ENCODE peak calls at places on chromosomes 7 and 10, in five cellular contexts. I is lower lobe of right lung, D is colonic mucosa, P is stomach, M is OCI-LY7. Q is an unnamed sample.

GRCh38 chr7:123533929-123534382 is 439 bp downstream of the IQUB start:
- DNase-seq in P (no peak), M (peak; percentile 4), D (peak; percentile 26), I (no peak), Q (no peak)

GRCh38 chr7:101714097-101714496 is 85.0 kb upstream of the MYL10 start:
- DNase-seq in P (no peak), I (no peak), D (no peak), M (no peak), Q (no peak)

GRCh38 chr10:129522041-129522585 is 55.1 kb downstream of the MGMT start:
- DNase-seq in D (no peak), P (no peak), M (no peak), I (no peak), Q (peak; percentile 28)

GRCh38 chr7:148242271-148242801 is 348.2 kb upstream of the C7orf33 start:
- DNase-seq in M (peak; percentile 37), P (peak; percentile 33), D (peak; percentile 54), I (no peak), Q (peak; percentile 48)

GRCh38 chr7:127586346-127586745 is 950 bp upstream of the GCC1 start:
- DNase-seq in P (no peak), D (no peak), I (no peak), M (no peak), Q (no peak)

GRCh38 chr7:2203551-2204300 is 29.0 kb downstream of the MAD1L1 start:
- DNase-seq in D (no peak), M (peak; percentile 20), P (no peak), I (no peak), Q (no peak)

GRCh38 chr10:110169586-110169985 is 37.8 kb upstream of the MXI1 start:
- DNase-seq in P (no peak), D (no peak), I (no peak), M (no peak), Q (no peak)

GRCh38 chr10:130751851-130752250 is 559.7 kb downstream of the TCERG1L start:
- DNase-seq in D (no peak), I (no peak), P (peak; percentile 17), M (no peak), Q (no peak)

GRCh38 chr10:126207313-126207771 is 180.9 kb downstream of the ADAM12 start:
- DNase-seq in P (no peak), M (no peak), D (no peak), I (no peak), Q (no peak)

GRCh38 chr10:76209135-76209534 is 777.7 kb downstream of the LRMDA start:
- DNase-seq in D (no peak), I (no peak), M (no peak), P (no peak), Q (no peak)

GRCh38 chr7:27046854-27047549 is 48.8 kb downstream of the HOXA1 start:
- DNase-seq in M (no peak), D (no peak), I (no peak), P (no peak), Q (no peak)

GRCh38 chr7:150340024-150340749 is 1.2 kb downstream of the RARRES2 start:
- DNase-seq in D (peak; percentile 63), I (peak; percentile 66), P (peak; percentile 55), M (no peak), Q (no peak)

GRCh38 chr10:79393221-79393923 is 46.1 kb downstream of the PPIF start:
- DNase-seq in I (peak; percentile 11), P (no peak), M (no peak), D (no peak), Q (no peak)

GRCh38 chr10:54139819-54140428 is 661.1 kb downstream of the PCDH15 start:
- DNase-seq in M (peak; percentile 17), D (no peak), I (no peak), P (no peak), Q (no peak)

GRCh38 chr7:77309714-77310220 is 106.4 kb downstream of the GSAP start:
- DNase-seq in D (no peak), I (no peak), P (no peak), M (no peak), Q (no peak)

GRCh38 chr7:108073305-108074070 is 56.7 kb downstream of the LAMB4 start:
- DNase-seq in I (no peak), M (no peak), P (no peak), D (peak; percentile 29), Q (no peak)

GRCh38 chr7:155807805-155808550 is 4.3 kb downstream of the SHH start:
- DNase-seq in I (no peak), M (no peak), P (no peak), D (peak; percentile 84), Q (no peak)

GRCh38 chr7:91046322-91047088 is 217.7 kb upstream of the FZD1 start:
- DNase-seq in D (no peak), I (no peak), P (no peak), M (no peak), Q (no peak)

GRCh38 chr7:126488043-126488442 is 764.7 kb downstream of the GRM8 start:
- DNase-seq in P (no peak), D (no peak), M (no peak), I (no peak), Q (no peak)

GRCh38 chr7:50068850-50069551 is 24.0 kb downstream of the ZPBP start:
- DNase-seq in P (peak; percentile 54), D (peak; percentile 57), M (no peak), I (no peak), Q (no peak)

GRCh38 chr10:127976286-127976685 is 69.4 kb downstream of the PTPRE start:
- DNase-seq in I (no peak), M (no peak), P (no peak), D (no peak), Q (no peak)

GRCh38 chr10:82982110-82982608 is 1107.2 kb downstream of the NRG3 start:
- DNase-seq in M (no peak), D (no peak), P (no peak), I (no peak), Q (no peak)

GRCh38 chr7:70376561-70377031 is 755.3 kb upstream of the GALNT17 start:
- DNase-seq in P (no peak), D (no peak), M (no peak), I (no peak), Q (no peak)

GRCh38 chr7:133382775-133383559 is 130.1 kb downstream of the EXOC4 start:
- DNase-seq in M (no peak), I (no peak), D (no peak), P (no peak), Q (no peak)

GRCh38 chr10:63236113-63236935 is 103.2 kb downstream of the NRBF2 start:
- DNase-seq in I (no peak), D (peak; percentile 44), P (no peak), M (peak; percentile 47), Q (no peak)

GRCh38 chr10:44724415-44725174 is 186.5 kb upstream of the TMEM72 start:
- DNase-seq in P (no peak), D (no peak), M (no peak), I (no peak), Q (no peak)

GRCh38 chr7:155953781-155954549 is 141.7 kb upstream of the SHH start:
- DNase-seq in D (peak; percentile 50), I (no peak), P (peak; percentile 82), M (no peak), Q (no peak)

GRCh38 chr7:47501406-47501805 is 80.5 kb downstream of the TNS3 start:
- DNase-seq in P (no peak), D (no peak), I (no peak), M (no peak), Q (no peak)
- H3K4me1 ChIP-seq in P (peaks cover 74% of the 10 kb centered on the region), D (peaks cover 23% of the 10 kb centered on the region), I (peaks cover 50% of the 10 kb centered on the region), M (peaks cover 42% of the 10 kb centered on the region), Q (peaks cover 22% of the 10 kb centered on the region)

DNA sequence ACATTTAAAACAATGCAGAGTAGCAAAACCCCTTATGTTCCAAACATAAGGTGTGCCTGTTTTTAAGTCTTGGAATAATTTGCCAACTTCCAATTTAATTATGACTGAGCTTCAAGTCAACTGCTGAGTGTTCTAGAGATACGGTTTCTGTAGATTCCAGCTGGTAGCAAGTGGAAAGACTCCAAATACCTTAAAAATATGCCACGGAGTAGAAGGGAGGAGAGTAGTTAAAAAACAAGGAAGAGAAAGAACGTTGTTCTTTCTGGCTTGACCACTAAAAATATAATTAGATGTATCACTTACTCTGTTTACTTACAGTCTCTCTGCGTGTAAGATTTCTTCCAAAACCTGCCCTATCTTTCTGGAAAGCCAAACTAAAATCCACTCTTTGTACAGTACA is 24.5 kb upstream of the ABLIM1 start:
- DNase-seq in I (no peak), P (no peak), M (no peak), D (no peak), Q (no peak)
- H3K4me1 ChIP-seq in I (peaks cover 54% of the 10 kb centered on the region), P (peaks cover 52% of the 10 kb centered on the region), M (no peaks in the 10 kb centered on the region), D (peaks cover 6% of the 10 kb centered on the region), Q (peaks cover 4% of the 10 kb centered on the region)

GRCh38 chr10:7185367-7185690 is 225.5 kb downstream of the SFMBT2 start:
- DNase-seq in I (no peak), M (no peak), P (no peak), D (no peak), Q (no peak)

GRCh38 chr10:7184660-7185366 is 226.0 kb downstream of the SFMBT2 start:
- DNase-seq in P (no peak), D (no peak), I (no peak), M (no peak), Q (no peak)

GRCh38 chr10:7181416-7181815 is 229.4 kb downstream of the SFMBT2 start:
- DNase-seq in D (no peak), P (no peak), I (no peak), M (no peak), Q (no peak)

GRCh38 chr10:7189909-7190308 is 220.9 kb downstream of the SFMBT2 start:
- DNase-seq in P (no peak), I (no peak), M (no peak), D (no peak), Q (no peak)

DNA sequence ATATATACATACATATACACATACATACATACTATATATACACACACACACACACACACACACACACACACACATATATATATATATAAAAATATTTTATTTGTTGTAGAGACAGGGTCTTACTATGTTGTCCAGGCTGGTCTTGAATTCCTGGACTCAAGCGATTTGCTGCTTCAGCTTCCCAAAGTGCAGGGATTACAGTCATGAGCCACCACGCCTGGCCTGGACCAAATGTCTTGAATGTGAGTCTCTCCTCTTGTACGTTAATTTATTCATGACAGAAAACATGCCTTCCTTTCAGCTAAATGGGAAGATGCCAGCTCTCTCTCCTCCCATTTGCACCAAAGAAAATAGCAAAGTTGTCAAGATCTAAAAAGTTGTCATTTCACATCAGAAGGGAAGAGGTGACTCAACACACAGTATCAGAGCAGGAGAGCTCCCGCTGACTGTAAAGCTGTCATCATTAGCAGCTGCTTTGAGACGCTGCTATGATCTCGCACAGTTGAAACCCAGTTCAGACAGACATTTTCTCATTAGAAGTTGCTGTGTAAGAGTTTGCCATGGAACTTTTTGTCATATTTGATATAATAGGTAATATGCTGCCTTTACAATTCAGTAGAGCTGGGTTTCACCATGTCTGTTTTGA is 224.3 kb downstream of the SFMBT2 start:
- DNase-seq in I (no peak), M (no peak), P (no peak), D (no peak), Q (no peak)
- H3K4me1 ChIP-seq in I (no peaks in the 10 kb centered on the region), M (no peaks in the 10 kb centered on the region), P (no peaks in the 10 kb centered on the region), D (no peaks in the 10 kb centered on the region), Q (no peaks in the 10 kb centered on the region)

DNA sequence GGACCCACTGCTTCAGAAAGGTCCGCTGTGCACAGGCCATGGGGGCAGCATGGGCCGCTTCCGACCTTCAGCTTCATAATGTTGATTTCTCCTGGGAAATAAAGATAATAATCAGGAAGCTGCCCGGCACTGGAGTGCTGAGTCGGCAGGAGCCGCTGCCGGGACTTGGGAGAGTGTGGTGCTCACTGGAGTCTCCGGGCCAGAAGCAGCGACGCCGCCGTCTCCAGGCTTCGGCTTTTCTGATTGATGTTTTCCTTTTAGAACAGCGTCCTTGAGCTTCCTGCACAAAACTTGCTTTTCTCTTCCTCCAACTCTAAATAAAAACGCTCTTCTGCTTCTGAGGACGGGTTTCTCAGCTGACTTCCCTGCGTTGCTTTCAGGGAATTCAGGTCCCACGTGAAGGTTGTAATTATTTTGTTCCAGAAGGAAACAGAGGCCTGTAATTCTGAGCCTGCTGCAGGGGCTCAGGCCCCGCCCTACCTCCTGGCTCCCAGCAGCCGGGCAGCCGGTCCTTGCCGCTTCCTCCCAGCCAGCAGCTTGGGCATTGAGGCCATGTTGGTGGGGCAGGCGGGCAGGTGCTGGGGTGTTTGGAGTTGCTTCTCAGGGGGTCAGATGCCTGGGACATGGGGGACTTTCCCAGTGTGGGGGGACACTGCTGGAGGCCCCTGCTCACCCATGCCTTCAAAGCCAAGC is 14.7 kb downstream of the PWWP2B start:
- DNase-seq in M (no peak), D (peak; percentile 74), P (peak; percentile 69), I (peak; percentile 70), Q (no peak)
- H3K4me1 ChIP-seq in M (peaks cover 7% of the 10 kb centered on the region), D (peaks cover 39% of the 10 kb centered on the region), P (peaks cover 100% of the 10 kb centered on the region), I (peaks cover 74% of the 10 kb centered on the region), Q (peaks cover 16% of the 10 kb centered on the region)